ENCODE peak calls at places on chromosomes 13 and 19, in six cellular contexts. V is CD8-positive, alpha-beta memory T cell; A is H1; G is CD4-positive, alpha-beta T cell; Y is lung; N is naive thymus-derived CD4-positive, alpha-beta T cell. J is an unnamed sample.
A peak's percentile ranks its signal among the peaks of the same experiment; 100 is the strongest.

GRCh38 chr13:27362064-27362751 is 62.2 kb upstream of the GTF3A start:
- DNase-seq in V (peak; percentile 67), A (peak; percentile 95), G (peak; percentile 80), Y (peak; percentile 85), N (peak; percentile 51), J (peak; percentile 77)

GRCh38 chr19:3653865-3654513 is 27.4 kb upstream of the CACTIN start:
- DNase-seq in V (no peak), A (peak; percentile 57), G (no peak), Y (no peak), N (no peak), J (no peak)

GRCh38 chr13:51006067-51006800 is 96.6 kb downstream of the RNASEH2B start:
- DNase-seq in V (no peak), A (no peak), G (no peak), Y (no peak), N (no peak), J (no peak)

GRCh38 chr19:18274776-18275356 is 614 bp upstream of the IQCN start:
- DNase-seq in V (no peak), A (no peak), G (no peak), Y (peak; percentile 72), N (no peak), J (no peak)

GRCh38 chr13:52830946-52831345 is 17.5 kb downstream of the PCDH8 start:
- DNase-seq in V (no peak), A (no peak), G (no peak), Y (no peak), N (no peak), J (no peak)

GRCh38 chr19:23996549-23996948 is 81.9 kb downstream of the ZNF726 start:
- DNase-seq in V (no peak), A (peak; percentile 56), G (no peak), Y (no peak), N (no peak), J (no peak)

GRCh38 chr13:110374644-110375370 is 67.7 kb downstream of the COL4A2 start:
- DNase-seq in V (no peak), A (no peak), G (no peak), Y (no peak), N (no peak), J (no peak)

GRCh38 chr19:55672418-55672817 is 2.6 kb upstream of the EPN1 start:
- DNase-seq in V (no peak), A (no peak), G (no peak), Y (no peak), N (no peak), J (no peak)

GRCh38 chr13:110913322-110913721 is 1.5 kb downstream of the ANKRD10 start:
- DNase-seq in V (no peak), A (no peak), G (no peak), Y (no peak), N (peak; percentile 34), J (peak; percentile 64)

GRCh38 chr19:49071860-49072547 is 495 bp downstream of the KCNA7 start:
- DNase-seq in V (no peak), A (peak; percentile 95), G (no peak), Y (no peak), N (no peak), J (no peak)

GRCh38 chr19:17114414-17114831 is 38.8 kb downstream of the MYO9B start:
- DNase-seq in V (no peak), A (no peak), G (no peak), Y (no peak), N (no peak), J (no peak)

DNA sequence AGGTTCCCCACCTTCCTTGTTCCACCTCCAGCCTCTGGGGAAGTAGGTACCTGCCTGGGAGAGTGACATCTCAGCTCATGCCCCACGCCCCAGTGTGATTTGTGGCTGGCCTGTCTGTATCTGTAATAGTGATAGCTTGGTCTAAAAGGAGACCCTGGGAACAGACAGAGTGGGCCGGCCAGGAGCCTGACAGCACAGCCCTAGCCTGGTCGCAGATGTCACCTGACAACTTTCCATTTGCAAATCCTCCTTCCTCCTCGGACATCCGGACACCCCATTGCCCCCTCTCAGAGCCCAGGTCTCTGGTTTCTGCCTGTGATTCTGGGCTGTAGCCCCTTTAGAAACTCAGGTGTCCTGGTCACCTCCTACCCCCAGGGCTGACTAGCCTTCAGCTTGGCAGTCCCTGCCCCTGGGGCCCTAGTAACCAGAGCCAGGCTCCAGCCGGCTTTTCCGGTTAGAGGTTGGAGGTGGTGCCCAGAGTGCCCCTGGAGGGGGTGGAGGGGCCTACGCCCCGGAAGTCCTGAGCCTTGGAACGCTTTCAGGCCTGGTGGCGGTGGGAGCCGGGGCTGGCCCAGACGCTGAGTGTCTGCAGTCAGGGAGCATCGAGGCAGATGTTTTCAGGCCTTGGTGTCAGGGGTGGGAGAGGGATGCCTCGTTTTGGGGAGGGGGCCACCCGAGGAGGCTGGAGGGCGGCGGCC is 6.5 kb downstream of the LRRC8E start:
- DNase-seq in V (no peak), A (no peak), G (no peak), Y (peak; percentile 63), N (no peak), J (no peak)
- H3K27ac ChIP-seq in V (no peak overlapping the region), A (no peak overlapping the region), G (no peak overlapping the region), Y (no peak overlapping the region), N (no peak overlapping the region), J (no peak overlapping the region)

DNA sequence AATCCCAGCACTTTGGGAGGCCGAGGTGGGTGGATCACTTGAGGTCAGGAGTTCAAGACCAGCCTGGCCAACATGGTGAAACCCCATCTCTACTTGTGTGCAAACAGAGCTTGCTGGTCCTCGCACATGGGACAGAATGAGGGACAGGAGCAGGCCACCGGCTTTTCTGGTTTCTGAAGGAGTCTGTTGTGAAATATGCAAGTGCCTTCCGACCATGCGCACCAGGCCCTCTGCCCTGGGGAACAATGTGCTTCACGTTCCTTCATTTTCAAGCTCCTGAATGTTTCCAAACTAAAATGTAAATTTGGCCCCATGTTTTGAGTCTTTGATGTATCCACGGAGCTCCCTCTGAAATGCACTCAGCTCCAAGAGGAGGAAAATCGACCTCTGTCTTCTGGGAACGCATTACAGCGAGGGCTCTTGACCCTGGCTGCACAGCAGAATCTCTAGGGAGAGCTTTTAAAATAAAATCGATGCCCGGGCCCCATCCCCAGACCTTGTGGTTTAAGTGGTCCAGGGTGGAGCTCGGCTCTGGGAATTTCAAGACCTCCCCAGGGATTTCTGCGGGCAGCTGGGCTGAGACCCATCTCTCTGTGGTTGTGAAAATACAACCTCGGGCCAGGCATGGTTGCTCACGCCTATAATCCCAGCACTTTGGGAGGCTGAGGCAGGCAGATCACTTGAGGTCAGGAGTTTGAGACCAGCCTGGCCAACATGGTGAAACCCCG is 9.3 kb upstream of the ACP4 start:
- DNase-seq in V (no peak), A (no peak), G (no peak), Y (peak; percentile 57), N (no peak), J (no peak)
- H3K27me3 ChIP-seq in V (peaks cover 21% of the 10 kb centered on the region), A (peaks cover 3% of the 10 kb centered on the region), G (peaks cover 50% of the 10 kb centered on the region), Y (no peaks in the 10 kb centered on the region), N (no peaks in the 10 kb centered on the region), J (peaks cover 26% of the 10 kb centered on the region)

DNA sequence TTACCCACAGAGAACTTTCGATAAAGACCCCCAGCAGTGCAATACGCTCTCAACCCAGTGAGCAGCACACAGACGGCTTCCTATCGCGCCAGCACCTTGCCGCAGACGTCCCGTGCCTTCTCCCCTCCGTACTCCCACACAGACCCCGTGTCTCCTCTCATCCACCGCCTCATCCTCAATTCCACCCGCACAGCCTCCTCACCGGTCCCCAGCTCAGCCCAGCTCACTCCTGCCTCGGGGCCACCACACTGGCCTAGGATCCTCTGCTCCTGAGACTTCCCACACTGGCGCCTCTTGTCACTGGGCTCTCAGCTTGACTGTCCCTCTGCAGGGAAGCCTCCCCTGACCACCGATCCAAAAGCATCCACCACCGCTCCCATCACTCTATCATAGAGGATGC is 9.0 kb downstream of the MLLT1 start:
- DNase-seq in V (no peak), A (no peak), G (no peak), Y (no peak), N (no peak), J (no peak)
- H3K27ac ChIP-seq in V (no peak overlapping the region), A (peak overlapping the region; percentile 3), G (no peak overlapping the region), Y (no peak overlapping the region), N (no peak overlapping the region), J (no peak overlapping the region)

DNA sequence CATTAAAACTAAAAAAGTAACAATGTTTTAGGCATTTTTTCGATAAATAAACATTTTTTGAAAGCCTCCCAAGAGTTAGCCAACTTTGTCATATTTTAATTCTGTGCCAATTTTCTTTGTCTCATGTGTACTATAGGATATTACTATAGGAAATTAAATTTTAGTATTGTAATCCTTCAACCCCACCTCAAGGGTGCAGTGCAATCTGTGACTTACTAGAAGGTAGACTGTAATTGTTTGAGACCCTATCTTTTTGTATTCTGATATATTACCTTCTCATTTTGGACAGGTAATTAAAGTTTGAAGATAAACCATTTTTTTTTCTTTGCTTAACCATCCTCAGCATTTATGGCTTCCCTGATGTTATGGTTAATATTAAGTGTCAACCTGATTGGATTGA is 457.8 kb downstream of the PCDH20 start:
- DNase-seq in V (no peak), A (no peak), G (no peak), Y (no peak), N (no peak), J (no peak)
- H3K27me3 ChIP-seq in V (no peaks in the 10 kb centered on the region), A (no peaks in the 10 kb centered on the region), G (no peaks in the 10 kb centered on the region), Y (no peaks in the 10 kb centered on the region), N (no peaks in the 10 kb centered on the region), J (no peaks in the 10 kb centered on the region)

GRCh38 chr19:35314858-35315470 is 14.0 kb upstream of the CD22 start:
- DNase-seq in V (no peak), A (no peak), G (no peak), Y (no peak), N (no peak), J (no peak)
- H3K27ac ChIP-seq in V (no peak overlapping the region), A (no peak overlapping the region), G (no peak overlapping the region), Y (no peak overlapping the region), N (no peak overlapping the region), J (no peak overlapping the region)

DNA sequence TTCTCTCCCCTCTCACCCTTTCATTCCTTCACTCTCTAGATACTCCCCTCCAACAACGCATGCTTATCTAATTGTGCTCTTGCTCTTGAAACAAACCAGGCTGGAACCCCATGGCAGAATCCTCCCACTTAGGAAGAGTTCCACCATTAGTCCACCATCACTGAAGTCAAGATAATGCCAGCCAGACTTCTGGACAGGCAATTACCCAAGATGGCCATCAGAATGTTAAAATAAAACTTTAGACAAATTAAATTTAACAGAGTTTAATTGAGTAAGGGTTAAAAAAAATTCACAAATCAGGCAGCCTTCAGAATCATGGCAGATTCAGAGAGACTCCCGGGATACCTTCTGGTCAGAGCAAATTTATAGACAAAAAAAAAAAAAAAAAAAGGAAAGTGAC is 221.5 kb downstream of the LHFPL6 start:
- DNase-seq in V (no peak), A (no peak), G (no peak), Y (no peak), N (no peak), J (no peak)
- H3K27me3 ChIP-seq in V (no peaks in the 10 kb centered on the region), A (peaks cover 41% of the 10 kb centered on the region), G (no peaks in the 10 kb centered on the region), Y (no peaks in the 10 kb centered on the region), N (no peaks in the 10 kb centered on the region), J (no peaks in the 10 kb centered on the region)

J was measured in CD4-positive, CD25-positive, alpha-beta regulatory T cell.